ENCODE peak calls at places on chromosomes 5 and 9, in four cellular contexts. R is GM12878, K is HepG2, I is K562. L is an unnamed sample.

GRCh38 chr9:4055055-4055454 is 244.8 kb downstream of the GLIS3 start:
- DNase-seq in R (no peak), K (no peak), I (no peak), L (no peak)

GRCh38 chr5:84239509-84239908 is 145.2 kb downstream of the EDIL3 start:
- DNase-seq in R (no peak), K (no peak), I (no peak), L (no peak)

GRCh38 chr5:133471699-133472098 is 140.6 kb downstream of the FSTL4 start:
- DNase-seq in I (peak), R (no peak), K (no peak), L (peak)

GRCh38 chr5:42953061-42953460 is 87.1 kb downstream of the ANXA2R start:
- DNase-seq in I (no peak), R (no peak), K (no peak), L (no peak)

GRCh38 chr5:3373391-3373790 is 222.2 kb upstream of the IRX1 start:
- DNase-seq in R (no peak), I (no peak), K (no peak), L (no peak)

GRCh38 chr5:112419050-112419595 is at the start of gene EPB41L4A:
- DNase-seq in R (no peak), I (no peak), K (no peak), L (peak)

GRCh38 chr5:142769251-142769792 is 855 bp upstream of the ARHGAP26 start:
- DNase-seq in R (no peak), K (no peak), I (no peak), L (peak)

GRCh38 chr5:110903966-110904365 is 165.2 kb downstream of the SLC25A46 start:
- DNase-seq in I (no peak), K (no peak), R (no peak), L (no peak)

GRCh38 chr9:129506041-129506440 is 114.9 kb downstream of the C9orf50 start:
- DNase-seq in I (no peak), R (no peak), K (no peak), L (no peak)

GRCh38 chr5:148414848-148415247 is 31.1 kb downstream of the FBXO38 start:
- DNase-seq in I (no peak), K (no peak), R (no peak), L (no peak)

GRCh38 chr9:78807286-78807685 is 510.4 kb downstream of the PSAT1 start:
- DNase-seq in R (no peak), I (no peak), K (no peak), L (no peak)

GRCh38 chr5:147177125-147177840 is 57.5 kb upstream of the STK32A start:
- DNase-seq in K (no peak), R (no peak), I (no peak), L (no peak)

GRCh38 chr5:67746103-67746502 is 469.5 kb upstream of the PIK3R1 start:
- DNase-seq in K (peak), R (no peak), I (no peak), L (no peak)

GRCh38 chr9:127393680-127394079 is 3.3 kb upstream of the SLC2A8 start:
- DNase-seq in K (no peak), I (no peak), R (no peak), L (no peak)

GRCh38 chr9:99822596-99823391 is 1.1 kb downstream of the NR4A3 start:
- DNase-seq in I (peak), K (peak), R (no peak), L (peak)

GRCh38 chr5:65012411-65012972 is 243.8 kb downstream of the CWC27 start:
- DNase-seq in I (no peak), K (no peak), R (no peak), L (no peak)

GRCh38 chr9:89814340-89815040 is 209.7 kb downstream of the GADD45G start:
- DNase-seq in K (no peak), I (no peak), R (no peak), L (no peak)

GRCh38 chr5:56314536-56314935 is 81.4 kb upstream of the ANKRD55 start:
- DNase-seq in K (peak), I (peak), R (no peak), L (peak)

GRCh38 chr5:40401965-40402364 is 277.8 kb upstream of the PTGER4 start:
- DNase-seq in K (no peak), I (no peak), R (no peak), L (no peak)

GRCh38 chr9:112878752-112879151 is 11.9 kb downstream of the SLC46A2 start:
- DNase-seq in K (no peak), R (no peak), I (no peak), L (no peak)

GRCh38 chr5:765948-766631 is 18.4 kb downstream of the ZDHHC11B start:
- DNase-seq in K (no peak), I (no peak), R (no peak), L (no peak)

GRCh38 chr9:103397868-103398600 is 402.9 kb downstream of the CYLC2 start:
- DNase-seq in K (peak), R (no peak), I (peak), L (peak)

GRCh38 chr5:125575561-125576504 is 829.4 kb upstream of the ZNF608 start:
- DNase-seq in R (no peak), I (no peak), K (no peak), L (peak)

GRCh38 chr9:132494857-132495256 is 84.8 kb downstream of the CFAP77 start:
- DNase-seq in R (no peak), I (no peak), K (peak), L (no peak)

GRCh38 chr9:35398651-35399335 is 91.1 kb upstream of the RUSC2 start:
- DNase-seq in I (no peak), R (no peak), K (no peak), L (no peak)

GRCh38 chr5:19492861-19493260 is 495.1 kb downstream of the CDH18 start:
- DNase-seq in R (no peak), K (no peak), I (no peak), L (no peak)

GRCh38 chr9:9257999-9258398 is 1354.8 kb downstream of the PTPRD start:
- DNase-seq in R (no peak), I (no peak), K (no peak), L (no peak)

GRCh38 chr5:149667827-149668122 is 62.3 kb upstream of the PPARGC1B start:
- DNase-seq in I (no peak), K (no peak), R (no peak), L (no peak)

GRCh38 chr9:124000784-124001444 is 10.7 kb upstream of the LHX2 start:
- DNase-seq in K (no peak), I (no peak), R (no peak), L (peak)
- TF ChIP-seq JUNB in K (no peak), I (no peak), R (no peak), L (no peak)

GRCh38 chr9:134205636-134206316 is 41.4 kb upstream of the RNU6ATAC start:
- DNase-seq in R (no peak), K (no peak), I (peak), L (no peak)
- TF ChIP-seq REST in R (no peak), K (no peak), I (no peak), L (no peak)

GRCh38 chr5:73298251-73299016 is 125.4 kb downstream of the TMEM174 start:
- DNase-seq in I (no peak), K (no peak), R (no peak), L (peak)

GRCh38 chr5:73299665-73300435 is 126.9 kb downstream of the TMEM174 start:
- DNase-seq in K (no peak), I (no peak), R (no peak), L (peak)

GRCh38 chr5:73300520-73301207 is 127.7 kb downstream of the TMEM174 start:
- DNase-seq in I (no peak), R (no peak), K (no peak), L (peak)

GRCh38 chr5:73297430-73297829 is 124.4 kb downstream of the TMEM174 start:
- DNase-seq in K (no peak), R (no peak), I (no peak), L (no peak)

DNA sequence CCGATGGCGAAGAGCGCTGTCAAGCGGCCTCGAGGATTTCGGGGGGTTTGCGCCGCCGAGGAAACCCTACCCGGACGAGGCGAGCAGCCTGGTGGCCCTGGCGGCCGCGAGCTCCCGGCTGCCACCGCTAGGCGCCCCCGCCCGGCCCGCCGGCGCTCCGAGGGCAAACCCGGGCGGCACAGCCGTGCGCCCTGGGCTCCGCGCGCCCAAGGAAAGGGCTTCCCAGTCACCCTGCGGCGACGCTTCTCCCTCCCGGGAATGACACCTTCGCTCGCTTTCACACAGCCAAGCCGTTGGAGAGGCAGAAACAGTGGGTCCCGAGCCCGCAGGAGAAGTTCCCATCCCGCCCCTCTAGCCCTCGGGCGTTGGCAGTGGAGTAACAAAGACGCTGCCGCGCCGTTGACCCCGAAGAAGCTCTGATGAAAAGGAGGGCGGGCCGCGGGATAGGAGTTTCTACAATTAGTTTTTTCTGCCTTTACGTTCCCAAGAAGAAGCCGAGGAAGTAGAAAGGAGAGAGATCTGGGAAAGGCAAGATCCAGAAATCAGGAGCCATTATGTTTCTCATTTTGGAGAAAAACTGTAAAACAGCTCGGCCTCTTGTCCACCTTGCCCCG is 126.1 kb downstream of the TMEM174 start:
- DNase-seq in K (no peak), R (no peak), I (no peak), L (peak)
- H2AFZ ChIP-seq in K (no peak), R (no peak), I (no peak), L (peak)

GRCh38 chr5:77852514-77853352 is 76.6 kb upstream of the TBCA start:
- DNase-seq in R (peak), K (no peak), I (no peak), L (peak)

GRCh38 chr5:77852068-77852513 is 76.0 kb upstream of the TBCA start:
- DNase-seq in K (no peak), R (no peak), I (no peak), L (no peak)

GRCh38 chr5:77850536-77851228 is 74.5 kb upstream of the TBCA start:
- DNase-seq in I (no peak), K (no peak), R (no peak), L (peak)

GRCh38 chr5:77853353-77853907 is 77.3 kb upstream of the TBCA start:
- DNase-seq in R (no peak), K (no peak), I (no peak), L (no peak)

DNA sequence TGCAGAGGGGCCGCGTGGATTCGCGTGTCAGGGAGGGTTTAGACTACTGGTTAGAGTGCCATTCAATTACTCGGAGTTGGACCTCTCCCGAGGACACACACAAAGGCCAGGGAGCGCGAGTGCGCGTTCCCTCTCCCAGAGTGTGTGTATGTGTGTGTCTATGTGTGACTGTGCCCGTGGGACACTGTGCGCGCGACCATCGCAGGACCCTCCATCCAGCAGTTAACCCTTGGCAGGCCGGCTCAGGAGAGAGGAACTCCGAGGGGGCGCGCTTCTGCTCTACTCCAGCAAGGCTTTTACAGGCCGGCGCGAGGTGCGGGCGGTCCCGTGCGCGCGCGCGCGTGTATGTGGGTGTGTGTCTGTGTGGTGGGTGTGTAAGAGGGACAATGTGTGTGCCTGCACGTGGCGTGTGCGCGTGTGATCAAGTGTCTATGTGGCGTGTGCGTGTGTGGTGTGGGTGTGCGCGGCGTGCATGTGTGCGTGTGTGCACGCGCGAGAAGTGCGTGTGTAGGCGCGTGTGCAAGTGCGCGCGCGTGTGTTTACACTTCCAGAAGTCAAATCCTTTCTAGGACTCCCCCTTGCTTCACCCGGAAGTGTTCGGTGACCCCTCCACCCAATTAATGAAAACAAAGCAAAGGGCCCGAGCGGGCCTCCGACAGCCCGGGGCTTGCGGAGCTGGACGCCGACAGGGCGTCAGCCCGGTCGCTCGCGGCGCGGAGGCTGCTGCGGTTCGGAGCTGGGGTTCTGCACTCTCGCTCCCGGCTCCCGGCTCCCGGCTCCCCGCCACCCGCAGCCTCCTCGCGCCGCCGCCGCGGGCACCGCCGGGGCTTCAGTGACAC is 75.3 kb upstream of the TBCA start:
- DNase-seq in I (no peak), K (no peak), R (no peak), L (peak)
- TF ChIP-seq JUNB in I (no peak), K (no peak), R (no peak), L (no peak)

GRCh38 chr5:135246923-135247795 is 151.9 kb downstream of the MACROH2A1 start:
- DNase-seq in K (no peak), I (peak), R (no peak), L (no peak)
- TF ChIP-seq REST in K (no peak), I (no peak), R (no peak), L (no peak)

GRCh38 chr5:173395257-173395932 is 67.2 kb upstream of the STC2 start:
- DNase-seq in R (no peak), I (peak), K (peak), L (peak)
- H2AFZ ChIP-seq in R (no peak), I (no peak), K (no peak), L (no peak)

GRCh38 chr5:151039665-151040064 is 19.3 kb downstream of the GPX3 start:
- DNase-seq in R (no peak), K (no peak), I (no peak), L (no peak)

GRCh38 chr5:151036556-151036955 is 16.2 kb downstream of the GPX3 start:
- DNase-seq in I (no peak), K (no peak), R (no peak), L (no peak)

GRCh38 chr5:151038292-151038745 is 17.9 kb downstream of the GPX3 start:
- DNase-seq in I (no peak), R (no peak), K (no peak), L (no peak)

GRCh38 chr5:151038801-151039238 is 18.4 kb downstream of the GPX3 start:
- DNase-seq in I (no peak), R (no peak), K (no peak), L (no peak)

GRCh38 chr5:151037561-151038291 is 17.3 kb downstream of the GPX3 start:
- DNase-seq in K (peak), I (no peak), R (no peak), L (no peak)
- TF ChIP-seq JUNB in K (no peak), I (no peak), R (no peak), L (no peak)

DNA sequence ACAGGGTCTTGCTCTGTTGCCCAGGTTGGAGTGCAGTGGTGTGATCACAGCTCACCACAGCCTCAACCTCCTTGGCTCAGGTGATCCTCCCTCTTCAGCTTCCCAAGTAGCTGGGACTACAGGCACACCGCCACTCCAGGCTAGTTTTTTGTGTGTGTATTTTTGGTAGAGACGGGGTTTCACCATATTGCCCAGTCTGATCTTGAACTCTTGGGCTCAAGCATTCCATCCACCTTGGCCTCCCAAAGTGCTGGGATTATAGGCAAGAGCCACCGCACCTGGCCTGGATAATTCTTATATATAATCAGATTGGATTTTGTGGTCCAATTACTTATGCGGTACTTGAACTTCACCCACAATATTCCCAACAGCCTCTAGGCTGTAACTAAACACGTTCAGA is 19.8 kb downstream of the CCDC69 start:
- DNase-seq in K (no peak), I (no peak), R (no peak), L (no peak)
- TF ChIP-seq REST in K (no peak), I (no peak), R (no peak), L (no peak)

GRCh38 chr5:81802020-81802419 is 51.1 kb upstream of the SSBP2 start:
- DNase-seq in R (no peak), K (no peak), I (no peak), L (no peak)

GRCh38 chr5:81803812-81804211 is 52.9 kb upstream of the SSBP2 start:
- DNase-seq in R (no peak), K (no peak), I (no peak), L (no peak)

GRCh38 chr5:81805086-81805485 is 54.2 kb upstream of the SSBP2 start:
- DNase-seq in K (no peak), R (no peak), I (no peak), L (no peak)

GRCh38 chr5:81802625-81803024 is 51.7 kb upstream of the SSBP2 start:
- DNase-seq in K (no peak), I (no peak), R (no peak), L (no peak)

GRCh38 chr5:81800797-81801196 is 49.9 kb upstream of the SSBP2 start:
- DNase-seq in K (no peak), I (no peak), R (no peak), L (no peak)
- H2AFZ ChIP-seq in K (no peak), I (no peak), R (no peak), L (no peak)

GRCh38 chr5:108748354-108749129 is 845 bp downstream of the FER start:
- DNase-seq in I (peak), R (peak), K (peak), L (peak)
- TF ChIP-seq JUNB in I (no peak), R (no peak), K (no peak), L (no peak)

L was measured in GM23338.